ENCODE peak calls at places on chromosomes 1 and 21, in five cellular contexts. P, L, D, G and M are unnamed samples.

GRCh38 chr1:209755926-209756607 is at the start of gene TRAF3IP3:
- DNase-seq in P (peak), L (no peak), D (no peak), G (no peak), M (no peak)

GRCh38 chr1:179930867-179931266 is 23.7 kb upstream of the CEP350 start:
- DNase-seq in P (no peak), L (no peak), D (no peak), G (peak), M (no peak)

GRCh38 chr1:23376890-23377811 is 7.5 kb upstream of the ZNF436 start:
- DNase-seq in P (no peak), L (no peak), D (peak), G (peak), M (no peak)

GRCh38 chr21:25562660-25563059 is 44.6 kb downstream of the MRPL39 start:
- DNase-seq in P (no peak), L (no peak), D (no peak), G (no peak), M (no peak)

GRCh38 chr1:217968085-217968484 is 317.0 kb upstream of the RRP15 start:
- DNase-seq in P (no peak), L (no peak), D (no peak), G (no peak), M (no peak)

GRCh38 chr1:234886081-234886874 is 242.4 kb downstream of the TOMM20 start:
- DNase-seq in P (no peak), L (no peak), D (no peak), G (peak), M (no peak)

GRCh38 chr1:168114845-168115244 is 21.9 kb downstream of the GPR161 start:
- DNase-seq in P (no peak), L (no peak), D (peak), G (no peak), M (no peak)

GRCh38 chr1:41533016-41533730 is 48.7 kb upstream of the EDN2 start:
- DNase-seq in P (no peak), L (no peak), D (peak), G (no peak), M (no peak)

GRCh38 chr21:39637197-39637970 is 24.6 kb downstream of the B3GALT5 start:
- DNase-seq in P (no peak), L (no peak), D (no peak), G (no peak), M (no peak)

GRCh38 chr1:30611741-30612309 is 111.6 kb downstream of the MATN1 start:
- DNase-seq in P (no peak), L (no peak), D (no peak), G (no peak), M (no peak)

GRCh38 chr1:170221031-170221430 is 75.3 kb downstream of the NTMT2 start:
- DNase-seq in P (no peak), L (no peak), D (no peak), G (no peak), M (no peak)

GRCh38 chr1:179036844-179037465 is 11.3 kb downstream of the FAM20B start:
- DNase-seq in P (no peak), L (no peak), D (no peak), G (peak), M (no peak)

GRCh38 chr1:246527402-246528088 is 20.5 kb upstream of the SMYD3 start:
- DNase-seq in P (no peak), L (no peak), D (no peak), G (no peak), M (no peak)

GRCh38 chr1:193211539-193211938 is 25.1 kb upstream of the B3GALT2 start:
- DNase-seq in P (no peak), L (no peak), D (no peak), G (peak), M (peak)

GRCh38 chr1:80531182-80531581 is 1269.6 kb upstream of the ADGRL2 start:
- DNase-seq in P (no peak), L (no peak), D (no peak), G (no peak), M (peak)

GRCh38 chr1:9733160-9733789 is 81.7 kb downstream of the PIK3CD start:
- DNase-seq in P (no peak), L (no peak), D (no peak), G (no peak), M (no peak)

GRCh38 chr1:5927506-5928370 is 64.5 kb downstream of the NPHP4 start:
- DNase-seq in P (no peak), L (no peak), D (no peak), G (no peak), M (no peak)

GRCh38 chr1:30783244-30783915 is 25.8 kb upstream of the LAPTM5 start:
- DNase-seq in P (no peak), L (no peak), D (no peak), G (no peak), M (no peak)

GRCh38 chr21:29365636-29366305 is 67.0 kb downstream of the BACH1 start:
- DNase-seq in P (no peak), L (no peak), D (no peak), G (no peak), M (no peak)

GRCh38 chr1:201258763-201259230 is 24.5 kb upstream of the PKP1 start:
- DNase-seq in P (no peak), L (no peak), D (no peak), G (no peak), M (no peak)

GRCh38 chr1:193104496-193104905 is 713 bp downstream of the GLRX2 start:
- DNase-seq in P (no peak), L (no peak), D (peak), G (peak), M (no peak)

GRCh38 chr1:214861615-214862014 is 220.9 kb upstream of the KCNK2 start:
- DNase-seq in P (no peak), L (no peak), D (no peak), G (no peak), M (no peak)

GRCh38 chr1:241751524-241751923 is 96.5 kb upstream of the EXO1 start:
- DNase-seq in P (no peak), L (no peak), D (no peak), G (no peak), M (no peak)

GRCh38 chr1:36034692-36035091 is 49.2 kb upstream of the TEKT2 start:
- DNase-seq in P (no peak), L (peak), D (no peak), G (peak), M (peak)

GRCh38 chr1:180027949-180028445 is 73.4 kb downstream of the CEP350 start:
- DNase-seq in P (no peak), L (no peak), D (no peak), G (peak), M (no peak)

GRCh38 chr1:11845641-11846335 is 1.8 kb downstream of the NPPA start:
- DNase-seq in P (no peak), L (no peak), D (no peak), G (peak), M (no peak)

GRCh38 chr1:202016022-202016624 is 5.7 kb downstream of the ELF3 start:
- DNase-seq in P (no peak), L (no peak), D (no peak), G (no peak), M (no peak)

GRCh38 chr1:169184812-169185211 is 78.3 kb downstream of the ATP1B1 start:
- DNase-seq in P (no peak), L (no peak), D (no peak), G (no peak), M (no peak)

GRCh38 chr1:153485880-153486279 is 25.4 kb upstream of the S100A7 start:
- DNase-seq in P (no peak), L (no peak), D (no peak), G (peak), M (no peak)

GRCh38 chr1:212666116-212666775 is 33.4 kb downstream of the BATF3 start:
- DNase-seq in P (no peak), L (no peak), D (no peak), G (no peak), M (no peak)

GRCh38 chr1:7313081-7313546 is 458.0 kb upstream of the VAMP3 start:
- DNase-seq in P (no peak), L (no peak), D (no peak), G (peak), M (no peak)